ENCODE peak calls at places on chromosomes 3 and 15, in five cellular contexts. One of them, this sample, is unnamed.

GRCh38 chr15:72127724-72128322 is 9.6 kb downstream of the SENP8 start:
- DNase-seq in coronary artery: no peak
- DNase-seq in Peyer's patch: no peak
- DNase-seq in OCI-LY7: no peak
- DNase-seq in effector CD4-positive, alpha-beta T cell: no peak
- DNase-seq in this sample: no peak

GRCh38 chr3:193132247-193132646 is 108.8 kb upstream of the PLAAT1 start:
- DNase-seq in OCI-LY7: no peak
- DNase-seq in Peyer's patch: no peak
- DNase-seq in coronary artery: no peak
- DNase-seq in effector CD4-positive, alpha-beta T cell: no peak
- DNase-seq in this sample: no peak

GRCh38 chr15:39529457-39529856 is 51.4 kb upstream of the THBS1 start:
- DNase-seq in effector CD4-positive, alpha-beta T cell: no peak
- DNase-seq in coronary artery: no peak
- DNase-seq in Peyer's patch: no peak
- DNase-seq in OCI-LY7: no peak
- DNase-seq in this sample: no peak

GRCh38 chr3:159937561-159937960 is 51.1 kb upstream of the IL12A start:
- DNase-seq in effector CD4-positive, alpha-beta T cell: no peak
- DNase-seq in Peyer's patch: no peak
- DNase-seq in OCI-LY7: no peak
- DNase-seq in coronary artery: no peak
- DNase-seq in this sample: no peak

GRCh38 chr3:10845839-10846656 is 30.0 kb downstream of the SLC6A11 start:
- DNase-seq in Peyer's patch: no peak
- DNase-seq in OCI-LY7: peak; percentile 16
- DNase-seq in effector CD4-positive, alpha-beta T cell: no peak
- DNase-seq in coronary artery: no peak
- DNase-seq in this sample: no peak

GRCh38 chr3:10365791-10366190 is 44.9 kb upstream of the SEC13 start:
- DNase-seq in OCI-LY7: no peak
- DNase-seq in Peyer's patch: no peak
- DNase-seq in effector CD4-positive, alpha-beta T cell: no peak
- DNase-seq in coronary artery: no peak
- DNase-seq in this sample: no peak

GRCh38 chr15:92617197-92618037 is 38.2 kb downstream of the FAM174B start:
- DNase-seq in OCI-LY7: no peak
- DNase-seq in Peyer's patch: peak; percentile 79
- DNase-seq in effector CD4-positive, alpha-beta T cell: no peak
- DNase-seq in coronary artery: peak; percentile 75
- DNase-seq in this sample: no peak

GRCh38 chr15:84736375-84736774 is 12.0 kb upstream of the ZNF592 start:
- DNase-seq in coronary artery: no peak
- DNase-seq in effector CD4-positive, alpha-beta T cell: peak; percentile 32
- DNase-seq in OCI-LY7: peak; percentile 95
- DNase-seq in Peyer's patch: no peak
- DNase-seq in this sample: no peak

GRCh38 chr3:127693336-127693843 is 20.6 kb downstream of the ABTB1 start:
- DNase-seq in effector CD4-positive, alpha-beta T cell: no peak
- DNase-seq in Peyer's patch: no peak
- DNase-seq in coronary artery: no peak
- DNase-seq in OCI-LY7: no peak
- DNase-seq in this sample: no peak

GRCh38 chr15:25846377-25846776 is 16.8 kb downstream of the ATP10A start:
- DNase-seq in effector CD4-positive, alpha-beta T cell: peak; percentile 50
- DNase-seq in Peyer's patch: no peak
- DNase-seq in coronary artery: no peak
- DNase-seq in OCI-LY7: peak; percentile 59
- DNase-seq in this sample: no peak